ENCODE peak calls at places on chromosomes 6 and 20, in four cellular contexts. One of them, this sample, is unnamed.

GRCh38 chr6:39610229-39610628 is 115.0 kb downstream of the KIF6 start:
- DNase-seq in hepatic stellate cell: no peak
- DNase-seq in activated T-cell treated with anti-CD3 and anti-CD28 coated beads for 48 hours: no peak
- DNase-seq in M059J: peak; percentile 57
- DNase-seq in this sample: no peak

GRCh38 chr6:106972500-106972899 is 2.0 kb downstream of the CD24 start:
- DNase-seq in hepatic stellate cell: no peak
- DNase-seq in activated T-cell treated with anti-CD3 and anti-CD28 coated beads for 48 hours: no peak
- DNase-seq in M059J: no peak
- DNase-seq in this sample: no peak

GRCh38 chr6:329888-330691 is 37.8 kb downstream of the DUSP22 start:
- DNase-seq in hepatic stellate cell: no peak
- DNase-seq in activated T-cell treated with anti-CD3 and anti-CD28 coated beads for 48 hours: no peak
- DNase-seq in M059J: no peak
- DNase-seq in this sample: no peak

GRCh38 chr20:39904713-39905112 is 784.3 kb downstream of the MAFB start:
- DNase-seq in hepatic stellate cell: no peak
- DNase-seq in M059J: no peak
- DNase-seq in activated T-cell treated with anti-CD3 and anti-CD28 coated beads for 48 hours: no peak
- DNase-seq in this sample: no peak

GRCh38 chr6:82017773-82018172 is 229.8 kb downstream of the IBTK start:
- DNase-seq in M059J: no peak
- DNase-seq in hepatic stellate cell: no peak
- DNase-seq in activated T-cell treated with anti-CD3 and anti-CD28 coated beads for 48 hours: no peak
- DNase-seq in this sample: no peak

GRCh38 chr6:67433124-67433523 is 1202.0 kb upstream of the ADGRB3 start:
- DNase-seq in activated T-cell treated with anti-CD3 and anti-CD28 coated beads for 48 hours: no peak
- DNase-seq in hepatic stellate cell: no peak
- DNase-seq in M059J: peak; percentile 71
- DNase-seq in this sample: no peak

GRCh38 chr6:44489912-44490604 is 102.6 kb downstream of the CDC5L start:
- DNase-seq in M059J: peak; percentile 99
- DNase-seq in activated T-cell treated with anti-CD3 and anti-CD28 coated beads for 48 hours: no peak
- DNase-seq in hepatic stellate cell: peak; percentile 91
- DNase-seq in this sample: peak; percentile 86

GRCh38 chr6:127554435-127555006 is 22.5 kb upstream of the C6orf58 start:
- DNase-seq in hepatic stellate cell: peak; percentile 2
- DNase-seq in M059J: peak; percentile 62
- DNase-seq in activated T-cell treated with anti-CD3 and anti-CD28 coated beads for 48 hours: no peak
- DNase-seq in this sample: peak; percentile 24

GRCh38 chr6:1324926-1325325 is 13.0 kb downstream of the FOXQ1 start:
- DNase-seq in M059J: peak; percentile 47
- DNase-seq in hepatic stellate cell: no peak
- DNase-seq in activated T-cell treated with anti-CD3 and anti-CD28 coated beads for 48 hours: no peak
- DNase-seq in this sample: no peak

GRCh38 chr6:103872683-103873082 is 987.0 kb downstream of the HACE1 start:
- DNase-seq in activated T-cell treated with anti-CD3 and anti-CD28 coated beads for 48 hours: no peak
- DNase-seq in hepatic stellate cell: no peak
- DNase-seq in M059J: no peak
- DNase-seq in this sample: no peak

GRCh38 chr6:5525209-5525608 is 263.9 kb downstream of the FARS2 start:
- DNase-seq in M059J: peak; percentile 61
- DNase-seq in activated T-cell treated with anti-CD3 and anti-CD28 coated beads for 48 hours: no peak
- DNase-seq in hepatic stellate cell: no peak
- DNase-seq in this sample: no peak

GRCh38 chr6:30295844-30296243 is 30.9 kb upstream of the TRIM39 start:
- DNase-seq in hepatic stellate cell: no peak
- DNase-seq in activated T-cell treated with anti-CD3 and anti-CD28 coated beads for 48 hours: no peak
- DNase-seq in M059J: no peak
- DNase-seq in this sample: no peak

GRCh38 chr6:20885076-20885475 is 350.8 kb downstream of the CDKAL1 start:
- DNase-seq in hepatic stellate cell: no peak
- DNase-seq in M059J: no peak
- DNase-seq in activated T-cell treated with anti-CD3 and anti-CD28 coated beads for 48 hours: no peak
- DNase-seq in this sample: no peak

GRCh38 chr6:35489995-35490791 is 6.7 kb downstream of the TEAD3 start:
- DNase-seq in hepatic stellate cell: peak; percentile 85
- DNase-seq in M059J: peak; percentile 70
- DNase-seq in activated T-cell treated with anti-CD3 and anti-CD28 coated beads for 48 hours: no peak
- DNase-seq in this sample: peak; percentile 81

GRCh38 chr6:62775427-62776022 is 435.7 kb upstream of the FKBP1C start:
- DNase-seq in activated T-cell treated with anti-CD3 and anti-CD28 coated beads for 48 hours: no peak
- DNase-seq in hepatic stellate cell: no peak
- DNase-seq in M059J: peak; percentile 7
- DNase-seq in this sample: peak; percentile 1

GRCh38 chr20:4512891-4513550 is 208.7 kb upstream of the PRND start:
- DNase-seq in hepatic stellate cell: peak; percentile 64
- DNase-seq in M059J: peak; percentile 100
- DNase-seq in activated T-cell treated with anti-CD3 and anti-CD28 coated beads for 48 hours: no peak
- DNase-seq in this sample: peak; percentile 68

GRCh38 chr20:63087872-63088680 is 81.3 kb upstream of the BHLHE23 start:
- DNase-seq in hepatic stellate cell: no peak
- DNase-seq in M059J: no peak
- DNase-seq in activated T-cell treated with anti-CD3 and anti-CD28 coated beads for 48 hours: no peak
- DNase-seq in this sample: no peak

GRCh38 chr6:163820745-163821456 is 406.4 kb downstream of the QKI start:
- DNase-seq in activated T-cell treated with anti-CD3 and anti-CD28 coated beads for 48 hours: no peak
- DNase-seq in M059J: no peak
- DNase-seq in hepatic stellate cell: no peak
- DNase-seq in this sample: no peak

GRCh38 chr6:170182781-170183120 is 108.1 kb downstream of the DLL1 start:
- DNase-seq in activated T-cell treated with anti-CD3 and anti-CD28 coated beads for 48 hours: no peak
- DNase-seq in M059J: no peak
- DNase-seq in hepatic stellate cell: no peak
- DNase-seq in this sample: no peak

GRCh38 chr6:121305957-121306607 is 28.2 kb downstream of the TBC1D32 start:
- DNase-seq in hepatic stellate cell: no peak
- DNase-seq in activated T-cell treated with anti-CD3 and anti-CD28 coated beads for 48 hours: no peak
- DNase-seq in M059J: peak; percentile 37
- DNase-seq in this sample: no peak

GRCh38 chr6:127880452-127880851 is 20.4 kb downstream of the THEMIS start:
- DNase-seq in activated T-cell treated with anti-CD3 and anti-CD28 coated beads for 48 hours: no peak
- DNase-seq in M059J: no peak
- DNase-seq in hepatic stellate cell: no peak
- DNase-seq in this sample: no peak

GRCh38 chr20:32495949-32496348 is 89.2 kb downstream of the NOL4L start:
- DNase-seq in activated T-cell treated with anti-CD3 and anti-CD28 coated beads for 48 hours: no peak
- DNase-seq in hepatic stellate cell: no peak
- DNase-seq in M059J: no peak
- DNase-seq in this sample: no peak

GRCh38 chr20:37677969-37678610 is 15.7 kb upstream of the CTNNBL1 start:
- DNase-seq in M059J: no peak
- DNase-seq in activated T-cell treated with anti-CD3 and anti-CD28 coated beads for 48 hours: no peak
- DNase-seq in hepatic stellate cell: no peak
- DNase-seq in this sample: no peak

GRCh38 chr6:103578115-103578514 is 1281.6 kb downstream of the HACE1 start:
- DNase-seq in M059J: no peak
- DNase-seq in activated T-cell treated with anti-CD3 and anti-CD28 coated beads for 48 hours: no peak
- DNase-seq in hepatic stellate cell: no peak
- DNase-seq in this sample: no peak

GRCh38 chr6:163162874-163163213 is 251.7 kb upstream of the QKI start:
- DNase-seq in hepatic stellate cell: no peak
- DNase-seq in M059J: no peak
- DNase-seq in activated T-cell treated with anti-CD3 and anti-CD28 coated beads for 48 hours: no peak
- DNase-seq in this sample: no peak